ENCODE peak calls at places on chromosome 22, in four cellular contexts. C is neural progenitor cell, O is astrocyte, K is GM23248. F is an unnamed sample.

GRCh38 chr22:25514436-25514835 is 50.0 kb upstream of the GRK3 start:
- DNase-seq in C (no peak), O (no peak), K (peak), F (no peak)

GRCh38 chr22:27842994-27843431 is 41.5 kb upstream of the MN1 start:
- DNase-seq in C (no peak), O (no peak), K (peak), F (no peak)

GRCh38 chr22:50697667-50698506 is 25.3 kb downstream of the SHANK3 start:
- DNase-seq in C (no peak), O (no peak), K (peak), F (no peak)

GRCh38 chr22:49629586-49630447 is 197.9 kb downstream of the BRD1 start:
- DNase-seq in C (no peak), O (no peak), K (no peak), F (peak)

GRCh38 chr22:25068701-25069100 is 116.2 kb downstream of the KIAA1671 start:
- DNase-seq in C (no peak), O (no peak), K (no peak), F (no peak)

GRCh38 chr22:50702261-50702671 is 29.6 kb downstream of the SHANK3 start:
- DNase-seq in C (no peak), O (no peak), K (no peak), F (no peak)

GRCh38 chr22:43162412-43163150 is 11.2 kb downstream of the TSPO start:
- DNase-seq in C (no peak), O (no peak), K (no peak), F (no peak)

GRCh38 chr22:36411589-36412258 is 24.0 kb upstream of the MYH9 start:
- DNase-seq in C (no peak), O (no peak), K (no peak), F (no peak)

GRCh38 chr22:22877523-22878210 is 9.9 kb upstream of the IGLL5 start:
- DNase-seq in C (peak), O (peak), K (peak), F (peak)

GRCh38 chr22:27480487-27480886 is 321.1 kb downstream of the MN1 start:
- DNase-seq in C (peak), O (no peak), K (no peak), F (peak)

GRCh38 chr22:45612451-45612901 is 59.2 kb upstream of the ATXN10 start:
- DNase-seq in C (no peak), O (peak), K (peak), F (no peak)
- H2AFZ ChIP-seq in C (no peak), O (peak), K (peak), F (peak)

GRCh38 chr22:29883045-29883830 is at the start of gene MTMR3:
- DNase-seq in C (peak), O (peak), K (peak), F (peak)

GRCh38 chr22:29885610-29886009 is 2.6 kb downstream of the MTMR3 start:
- DNase-seq in C (no peak), O (no peak), K (no peak), F (no peak)

GRCh38 chr22:29879738-29880137 is 3.2 kb upstream of the MTMR3 start:
- DNase-seq in C (no peak), O (no peak), K (peak), F (no peak)

GRCh38 chr22:29883831-29884139 is 811 bp downstream of the MTMR3 start:
- DNase-seq in C (no peak), O (peak), K (no peak), F (no peak)

DNA sequence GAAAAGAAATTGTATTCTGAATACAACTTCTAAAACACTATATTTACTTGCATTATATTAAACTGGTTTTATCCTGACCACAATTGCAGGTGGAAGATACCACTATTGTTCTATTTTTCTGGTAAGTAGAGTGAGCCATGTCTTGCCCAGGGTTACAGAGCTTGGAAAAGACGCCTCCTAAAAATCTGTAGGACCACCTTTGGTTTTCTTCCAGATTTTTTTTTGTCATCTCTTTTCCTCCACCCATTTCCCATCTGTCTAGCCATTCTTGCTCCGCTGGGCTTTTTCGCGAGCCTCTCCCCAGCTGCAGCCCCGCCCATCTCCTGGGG is 294 bp upstream of the MTMR3 start:
- DNase-seq in C (no peak), O (no peak), K (no peak), F (no peak)
- H2AFZ ChIP-seq in C (no peak), O (no peak), K (no peak), F (peak)

GRCh38 chr22:18024956-18025720 is 777 bp upstream of the MICAL3 start:
- DNase-seq in C (no peak), O (no peak), K (no peak), F (no peak)

GRCh38 chr22:18024276-18024939 is at the start of gene MICAL3:
- DNase-seq in C (peak), O (peak), K (peak), F (peak)

GRCh38 chr22:18023509-18024275 is 669 bp downstream of the MICAL3 start:
- DNase-seq in C (peak), O (peak), K (peak), F (peak)

GRCh38 chr22:18021431-18021830 is 2.9 kb downstream of the MICAL3 start:
- DNase-seq in C (no peak), O (no peak), K (no peak), F (no peak)

GRCh38 chr22:18022851-18023250 is 1.5 kb downstream of the MICAL3 start:
- DNase-seq in C (no peak), O (no peak), K (no peak), F (no peak)
- H2AFZ ChIP-seq in C (no peak), O (peak), K (peak), F (no peak)

GRCh38 chr22:46764140-46764680 is 1.8 kb downstream of the TBC1D22A start:
- DNase-seq in C (no peak), O (no peak), K (peak), F (no peak)

GRCh38 chr22:46762238-46763050 is at the start of gene TBC1D22A:
- DNase-seq in C (peak), O (peak), K (peak), F (peak)

GRCh38 chr22:46761017-46761416 is 1.4 kb upstream of the TBC1D22A start:
- DNase-seq in C (peak), O (no peak), K (no peak), F (no peak)

GRCh38 chr22:46763051-46763705 is 728 bp downstream of the TBC1D22A start:
- DNase-seq in C (no peak), O (no peak), K (peak), F (no peak)

GRCh38 chr22:46761539-46762237 is 762 bp upstream of the TBC1D22A start:
- DNase-seq in C (peak), O (no peak), K (no peak), F (peak)
- H2AFZ ChIP-seq in C (peak), O (peak), K (peak), F (peak)

DNA sequence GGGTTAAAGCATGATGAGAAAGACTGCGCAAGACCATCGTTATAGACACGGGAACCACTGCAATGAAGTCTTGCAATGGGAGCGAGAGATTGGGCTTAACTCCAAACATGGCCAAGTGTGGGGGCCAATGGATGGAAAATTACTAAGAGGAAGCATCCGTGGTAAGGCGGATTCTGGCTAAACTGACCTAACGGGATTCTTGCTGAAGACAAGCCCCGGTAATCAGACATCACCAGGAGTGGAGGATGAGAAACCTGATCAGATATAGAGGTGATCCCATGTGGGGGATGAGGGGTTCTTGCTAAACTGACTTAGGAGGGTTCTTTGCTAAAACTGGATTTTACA is 5.8 kb upstream of the SYNGR1 start:
- DNase-seq in C (no peak), O (no peak), K (no peak), F (no peak)
- H2AFZ ChIP-seq in C (peak), O (no peak), K (no peak), F (no peak)

DNA sequence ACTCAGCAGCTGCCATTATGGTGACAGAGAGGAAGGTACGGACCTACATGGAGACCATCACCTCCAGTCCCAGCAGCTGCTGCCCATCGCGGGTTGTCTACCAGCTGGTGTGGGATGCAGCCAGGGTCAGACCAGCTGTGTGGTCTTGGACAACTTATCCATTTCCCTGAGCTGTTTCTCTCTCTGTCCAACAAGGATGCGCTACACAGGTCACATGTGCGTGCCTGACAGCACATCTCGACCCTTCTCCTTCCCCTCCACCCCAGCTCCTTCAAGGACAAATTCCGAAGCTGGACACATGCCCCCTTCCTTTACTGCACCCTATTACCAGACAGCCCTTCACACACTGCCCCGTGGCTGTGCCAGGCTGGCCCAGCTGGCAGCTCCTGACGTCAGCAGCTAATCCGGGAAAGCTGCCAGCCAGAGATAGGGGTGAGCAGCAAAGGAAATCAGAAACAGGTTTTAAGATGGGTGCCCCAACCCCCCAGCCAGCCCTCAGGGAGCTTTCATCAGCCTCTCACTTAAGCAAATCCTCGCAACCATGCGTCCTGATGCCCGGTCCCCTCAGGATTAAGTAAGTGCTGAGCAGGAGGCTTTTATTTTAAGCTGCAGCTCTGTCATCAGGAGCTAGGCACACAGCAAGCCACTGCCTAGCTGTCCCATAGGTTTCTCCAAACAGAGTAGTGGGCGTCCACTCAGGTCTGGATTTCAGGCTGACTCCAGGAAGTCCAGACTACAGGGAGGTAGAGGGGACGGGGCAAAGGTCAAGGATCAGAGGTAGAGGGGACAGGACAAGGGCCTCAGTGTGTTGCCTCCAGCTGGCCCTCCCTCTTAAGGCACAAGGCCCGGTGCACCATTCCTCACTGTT is 20.3 kb downstream of the TEF start:
- DNase-seq in C (peak), O (no peak), K (peak), F (no peak)
- H2AFZ ChIP-seq in C (no peak), O (peak), K (peak), F (no peak)

GRCh38 chr22:31106651-31107205 is 640 bp downstream of the SELENOM start:
- DNase-seq in C (no peak), O (no peak), K (peak), F (no peak)
- H2AFZ ChIP-seq in C (peak), O (peak), K (peak), F (peak)

F was measured in neuronal stem cell.